ENCODE peak calls at places on chromosomes 16 and 17, in eight cellular contexts. C, U, Q, G, S, F, M and X are unnamed samples.

GRCh38 chr16:84218961-84219360 is 20.9 kb downstream of the KCNG4 start:
- DNase-seq in C (no peak), U (no peak), Q (no peak), G (no peak), S (no peak), F (no peak), M (no peak), X (no peak)

GRCh38 chr16:27718767-27719445 is 169.0 kb downstream of the KATNIP start:
- DNase-seq in C (no peak), U (peak; percentile 33), Q (no peak), G (peak; percentile 89), S (no peak), F (no peak), M (no peak), X (no peak)

GRCh38 chr16:71767060-71767900 is 41.4 kb downstream of the AP1G1 start:
- DNase-seq in C (no peak), U (no peak), Q (peak; percentile 11), G (no peak), S (no peak), F (no peak), M (no peak), X (no peak)

GRCh38 chr17:74059471-74059870 is 144.0 kb upstream of the RPL38 start:
- DNase-seq in C (no peak), U (no peak), Q (no peak), G (peak; percentile 47), S (no peak), F (no peak), M (no peak), X (no peak)

GRCh38 chr17:76537288-76537577 is 276 bp downstream of the CYGB start:
- DNase-seq in C (peak; percentile 55), U (no peak), Q (no peak), G (no peak), S (no peak), F (no peak), M (no peak), X (no peak)

GRCh38 chr16:85844786-85845185 is 45.3 kb downstream of the COX4I1 start:
- DNase-seq in C (no peak), U (no peak), Q (peak; percentile 5), G (peak; percentile 27), S (no peak), F (no peak), M (no peak), X (no peak)

GRCh38 chr17:49318438-49318965 is 43.5 kb downstream of the ZNF652 start:
- DNase-seq in C (no peak), U (no peak), Q (no peak), G (no peak), S (no peak), F (no peak), M (no peak), X (no peak)

GRCh38 chr16:68344252-68344651 is 33.4 kb downstream of the PRMT7 start:
- DNase-seq in C (no peak), U (no peak), Q (no peak), G (no peak), S (no peak), F (no peak), M (no peak), X (no peak)

GRCh38 chr16:24635900-24636610 is 93.4 kb upstream of the TNRC6A start:
- DNase-seq in C (peak; percentile 70), U (peak; percentile 90), Q (peak; percentile 98), G (peak; percentile 62), S (peak; percentile 97), F (peak; percentile 88), M (no peak), X (peak; percentile 51)

GRCh38 chr16:1696863-1697262 is 9.1 kb upstream of the MAPK8IP3 start:
- DNase-seq in C (no peak), U (no peak), Q (no peak), G (no peak), S (peak; percentile 60), F (peak; percentile 83), M (no peak), X (no peak)

GRCh38 chr17:8133941-8134340 is 10.0 kb upstream of the HES7 start:
- DNase-seq in C (no peak), U (no peak), Q (no peak), G (no peak), S (peak; percentile 36), F (no peak), M (no peak), X (no peak)

GRCh38 chr16:87129771-87130170 is 187.4 kb downstream of the C16orf95 start:
- DNase-seq in C (no peak), U (peak; percentile 39), Q (peak; percentile 57), G (no peak), S (peak; percentile 80), F (peak; percentile 63), M (no peak), X (no peak)

GRCh38 chr17:70636517-70637133 is 467.3 kb downstream of the KCNJ2 start:
- DNase-seq in C (no peak), U (peak; percentile 25), Q (peak; percentile 59), G (no peak), S (peak; percentile 33), F (peak; percentile 80), M (no peak), X (peak; percentile 39)

GRCh38 chr17:81641825-81642489 is 5.0 kb downstream of the TSPAN10 start:
- DNase-seq in C (no peak), U (no peak), Q (peak; percentile 30), G (no peak), S (peak; percentile 83), F (peak; percentile 83), M (no peak), X (no peak)

GRCh38 chr16:1430759-1431496 is at the start of gene PERCC1:
- DNase-seq in C (no peak), U (no peak), Q (no peak), G (no peak), S (no peak), F (peak; percentile 21), M (no peak), X (no peak)

GRCh38 chr17:14204084-14204483 is 32.6 kb downstream of the CDRT15 start:
- DNase-seq in C (no peak), U (no peak), Q (no peak), G (no peak), S (no peak), F (no peak), M (no peak), X (no peak)

GRCh38 chr16:69932691-69933392 is 18.3 kb upstream of the CLEC18A start:
- DNase-seq in C (no peak), U (no peak), Q (no peak), G (no peak), S (no peak), F (no peak), M (no peak), X (no peak)